ENCODE peak calls at places on chromosomes 16 and 17, in seven cellular contexts. U is mesothelial cell of epicardium, H is heart left ventricle, Y is neural crest cell, T is AG09319, Z is mesendoderm, G is HCT116. C is an unnamed sample.

GRCh38 chr16:29290631-29291247 is 115.8 kb downstream of the NPIPB11 start:
- DNase-seq in H (peak), U (peak), Z (peak), T (peak), G (peak), Y (peak), C (no peak)

GRCh38 chr16:23506606-23506994 is 3.7 kb downstream of the GGA2 start:
- DNase-seq in U (no peak), T (no peak), G (no peak), Z (no peak), H (no peak), Y (no peak), C (no peak)

GRCh38 chr16:75251280-75252048 is at the start of gene BCAR1:
- DNase-seq in H (peak), T (peak), G (no peak), U (peak), Z (peak), Y (peak), C (peak)

GRCh38 chr17:79777844-79778503 is at the start of gene CBX2:
- DNase-seq in Y (peak), G (peak), H (peak), Z (peak), U (peak), T (no peak), C (peak)

GRCh38 chr17:6178959-6179358 is 108.8 kb downstream of the WSCD1 start:
- DNase-seq in G (no peak), T (no peak), Z (no peak), H (no peak), Y (no peak), U (no peak), C (no peak)

GRCh38 chr16:86942469-86943175 is 364.3 kb downstream of the FOXL1 start:
- DNase-seq in U (no peak), G (no peak), Z (no peak), Y (no peak), H (no peak), T (peak), C (no peak)

GRCh38 chr16:17589898-17590297 is 119.1 kb upstream of the XYLT1 start:
- DNase-seq in Y (no peak), Z (no peak), H (no peak), G (no peak), U (no peak), T (no peak), C (no peak)

GRCh38 chr17:63998721-63999679 is 849 bp downstream of the PRR29 start:
- DNase-seq in U (no peak), H (no peak), Z (no peak), G (no peak), T (no peak), Y (no peak), C (no peak)

GRCh38 chr16:68234188-68235104 is 1.5 kb downstream of the ESRP2 start:
- DNase-seq in Z (peak), Y (no peak), H (no peak), G (peak), U (no peak), T (no peak), C (peak)

C was measured in NCI-H82.